ENCODE peak calls at places on chromosome 1, in nine cellular contexts. One of them, this sample, is unnamed.

GRCh38 chr1:244077473-244078220 is 26.6 kb downstream of the ZBTB18 start:
- DNase-seq in brain pericyte: no peak
- DNase-seq in cardiac muscle cell: no peak
- DNase-seq in astrocyte: peak
- DNase-seq in WTC11: no peak
- DNase-seq in RCC 7860: no peak
- DNase-seq in HuH-7.5: no peak
- DNase-seq in psoas muscle: no peak
- DNase-seq in GM12891: no peak
- DNase-seq in this sample: no peak

GRCh38 chr1:15705184-15705566 is 21.1 kb downstream of the PLEKHM2 start:
- DNase-seq in brain pericyte: no peak
- DNase-seq in cardiac muscle cell: no peak
- DNase-seq in astrocyte: no peak
- DNase-seq in WTC11: no peak
- DNase-seq in RCC 7860: no peak
- DNase-seq in HuH-7.5: no peak
- DNase-seq in psoas muscle: no peak
- DNase-seq in GM12891: no peak
- DNase-seq in this sample: no peak

GRCh38 chr1:22711591-22712501 is 1.2 kb downstream of the EPHB2 start:
- DNase-seq in brain pericyte: no peak
- DNase-seq in cardiac muscle cell: peak
- DNase-seq in astrocyte: peak
- DNase-seq in WTC11: peak
- DNase-seq in RCC 7860: no peak
- DNase-seq in HuH-7.5: no peak
- DNase-seq in psoas muscle: no peak
- DNase-seq in GM12891: no peak
- DNase-seq in this sample: no peak

GRCh38 chr1:17525996-17526686 is 13.4 kb upstream of the ARHGEF10L start:
- DNase-seq in brain pericyte: no peak
- DNase-seq in cardiac muscle cell: no peak
- DNase-seq in astrocyte: no peak
- DNase-seq in WTC11: no peak
- DNase-seq in RCC 7860: peak
- DNase-seq in HuH-7.5: no peak
- DNase-seq in psoas muscle: no peak
- DNase-seq in GM12891: no peak
- DNase-seq in this sample: no peak

GRCh38 chr1:14263671-14264070 is 334.8 kb upstream of the KAZN start:
- DNase-seq in brain pericyte: no peak
- DNase-seq in cardiac muscle cell: no peak
- DNase-seq in astrocyte: no peak
- DNase-seq in WTC11: no peak
- DNase-seq in RCC 7860: no peak
- DNase-seq in HuH-7.5: no peak
- DNase-seq in psoas muscle: no peak
- DNase-seq in GM12891: no peak
- DNase-seq in this sample: no peak

GRCh38 chr1:30659702-30660101 is 63.7 kb downstream of the MATN1 start:
- DNase-seq in brain pericyte: no peak
- DNase-seq in cardiac muscle cell: no peak
- DNase-seq in astrocyte: no peak
- DNase-seq in WTC11: no peak
- DNase-seq in RCC 7860: no peak
- DNase-seq in HuH-7.5: no peak
- DNase-seq in psoas muscle: no peak
- DNase-seq in GM12891: no peak
- DNase-seq in this sample: no peak

GRCh38 chr1:2345297-2346075 is 45.9 kb downstream of the MORN1 start:
- DNase-seq in brain pericyte: no peak
- DNase-seq in cardiac muscle cell: no peak
- DNase-seq in astrocyte: no peak
- DNase-seq in WTC11: no peak
- DNase-seq in RCC 7860: no peak
- DNase-seq in HuH-7.5: no peak
- DNase-seq in psoas muscle: peak
- DNase-seq in GM12891: no peak
- DNase-seq in this sample: no peak

GRCh38 chr1:226403522-226404034 is 4.3 kb downstream of the PARP1 start:
- DNase-seq in brain pericyte: no peak
- DNase-seq in cardiac muscle cell: no peak
- DNase-seq in astrocyte: peak
- DNase-seq in WTC11: peak
- DNase-seq in RCC 7860: peak
- DNase-seq in HuH-7.5: peak
- DNase-seq in psoas muscle: no peak
- DNase-seq in GM12891: no peak
- DNase-seq in this sample: no peak

GRCh38 chr1:150234647-150235435 is 1.1 kb downstream of the ANP32E start:
- DNase-seq in brain pericyte: no peak
- DNase-seq in cardiac muscle cell: peak
- DNase-seq in astrocyte: peak
- DNase-seq in WTC11: peak
- DNase-seq in RCC 7860: peak
- DNase-seq in HuH-7.5: peak
- DNase-seq in psoas muscle: peak
- DNase-seq in GM12891: peak
- DNase-seq in this sample: peak

GRCh38 chr1:83615379-83615778 is 383.6 kb downstream of the TTLL7 start:
- DNase-seq in brain pericyte: no peak
- DNase-seq in cardiac muscle cell: no peak
- DNase-seq in astrocyte: no peak
- DNase-seq in WTC11: no peak
- DNase-seq in RCC 7860: no peak
- DNase-seq in HuH-7.5: no peak
- DNase-seq in psoas muscle: no peak
- DNase-seq in GM12891: no peak
- DNase-seq in this sample: no peak

GRCh38 chr1:63907051-63907450 is 133.2 kb downstream of the ROR1 start:
- DNase-seq in brain pericyte: no peak
- DNase-seq in cardiac muscle cell: no peak
- DNase-seq in astrocyte: no peak
- DNase-seq in WTC11: no peak
- DNase-seq in RCC 7860: no peak
- DNase-seq in HuH-7.5: no peak
- DNase-seq in psoas muscle: no peak
- DNase-seq in GM12891: no peak
- DNase-seq in this sample: no peak

GRCh38 chr1:71080178-71080781 is 555 bp downstream of the ZRANB2 start:
- DNase-seq in brain pericyte: no peak
- DNase-seq in cardiac muscle cell: peak
- DNase-seq in astrocyte: no peak
- DNase-seq in WTC11: no peak
- DNase-seq in RCC 7860: no peak
- DNase-seq in HuH-7.5: no peak
- DNase-seq in psoas muscle: no peak
- DNase-seq in GM12891: no peak
- DNase-seq in this sample: no peak

GRCh38 chr1:155698382-155699038 is 9.6 kb downstream of the DAP3 start:
- DNase-seq in brain pericyte: no peak
- DNase-seq in cardiac muscle cell: no peak
- DNase-seq in astrocyte: peak
- DNase-seq in WTC11: no peak
- DNase-seq in RCC 7860: no peak
- DNase-seq in HuH-7.5: no peak
- DNase-seq in psoas muscle: no peak
- DNase-seq in GM12891: no peak
- DNase-seq in this sample: no peak